ENCODE peak calls at places on chromosomes 13 and 19, in four cellular contexts. One of them, this sample, is unnamed.

GRCh38 chr19:4025317-4025716 is 17.8 kb downstream of the PIAS4 start:
- DNase-seq in heart left ventricle: no peak
- DNase-seq in esophagus squamous epithelium: no peak
- DNase-seq in tibial nerve: no peak
- DNase-seq in this sample: no peak

GRCh38 chr13:44382635-44383145 is 9.1 kb downstream of the SERP2 start:
- DNase-seq in heart left ventricle: no peak
- DNase-seq in tibial nerve: no peak
- DNase-seq in esophagus squamous epithelium: no peak
- DNase-seq in this sample: no peak

GRCh38 chr13:97879646-97880297 is 73.7 kb upstream of the IPO5 start:
- DNase-seq in esophagus squamous epithelium: no peak
- DNase-seq in tibial nerve: no peak
- DNase-seq in heart left ventricle: no peak
- DNase-seq in this sample: no peak

GRCh38 chr13:24264976-24265375 is 44.4 kb upstream of the C1QTNF9 start:
- DNase-seq in tibial nerve: no peak
- DNase-seq in heart left ventricle: no peak
- DNase-seq in esophagus squamous epithelium: no peak
- DNase-seq in this sample: no peak

GRCh38 chr19:3250675-3251074 is 26.2 kb downstream of the CELF5 start:
- DNase-seq in tibial nerve: no peak
- DNase-seq in heart left ventricle: no peak
- DNase-seq in esophagus squamous epithelium: no peak
- DNase-seq in this sample: no peak

GRCh38 chr13:32846020-32846451 is 170.2 kb upstream of the KL start:
- DNase-seq in heart left ventricle: no peak
- DNase-seq in tibial nerve: no peak
- DNase-seq in esophagus squamous epithelium: no peak
- DNase-seq in this sample: no peak

GRCh38 chr19:38034153-38034835 is 127.3 kb downstream of the SIPA1L3 start:
- DNase-seq in tibial nerve: no peak
- DNase-seq in esophagus squamous epithelium: no peak
- DNase-seq in heart left ventricle: no peak
- DNase-seq in this sample: no peak

GRCh38 chr13:67283602-67284001 is 53.5 kb upstream of the PCDH9 start:
- DNase-seq in tibial nerve: no peak
- DNase-seq in esophagus squamous epithelium: no peak
- DNase-seq in heart left ventricle: no peak
- DNase-seq in this sample: no peak

GRCh38 chr13:103067751-103068563 is 1.7 kb upstream of the SLC10A2 start:
- DNase-seq in tibial nerve: no peak
- DNase-seq in heart left ventricle: no peak
- DNase-seq in esophagus squamous epithelium: no peak
- DNase-seq in this sample: no peak

GRCh38 chr13:48930933-48931332 is 44.8 kb upstream of the FNDC3A start:
- DNase-seq in esophagus squamous epithelium: no peak
- DNase-seq in tibial nerve: no peak
- DNase-seq in heart left ventricle: no peak
- DNase-seq in this sample: no peak

GRCh38 chr19:58511353-58512208 is at the start of gene SLC27A5:
- DNase-seq in tibial nerve: no peak
- DNase-seq in esophagus squamous epithelium: no peak
- DNase-seq in heart left ventricle: no peak
- DNase-seq in this sample: no peak
- TF ChIP-seq CTCF in tibial nerve: no peak
- TF ChIP-seq CTCF in esophagus squamous epithelium: no peak
- TF ChIP-seq CTCF in heart left ventricle: no peak
- TF ChIP-seq CTCF in this sample: no peak

GRCh38 chr13:29597246-29597645 is 1.8 kb upstream of the SLC7A1 start:
- DNase-seq in tibial nerve: no peak
- DNase-seq in esophagus squamous epithelium: no peak
- DNase-seq in heart left ventricle: no peak
- DNase-seq in this sample: no peak
- TF ChIP-seq POLR2A in tibial nerve: no peak
- TF ChIP-seq POLR2A in esophagus squamous epithelium: no peak
- TF ChIP-seq POLR2A in heart left ventricle: no peak
- TF ChIP-seq POLR2A in this sample: no peak

DNA sequence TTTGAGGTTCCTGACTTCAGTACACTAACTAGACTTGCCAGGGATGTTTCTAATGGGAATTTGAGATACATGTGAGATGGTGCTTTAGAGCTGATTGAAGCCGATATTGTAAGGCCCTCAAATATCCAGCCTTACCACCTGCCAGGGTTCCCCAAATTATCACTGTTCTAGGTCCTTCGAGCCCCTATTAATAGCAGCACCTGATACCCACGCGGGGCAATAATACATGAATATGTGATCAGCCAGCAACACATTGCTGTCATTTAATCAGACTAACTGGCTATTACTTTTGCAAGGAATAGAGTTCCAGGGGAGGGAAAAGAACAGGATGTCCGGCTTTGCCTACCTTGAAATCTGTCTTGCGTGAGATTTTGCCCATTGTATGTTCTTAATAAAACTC is 5.1 kb downstream of the RGCC start:
- DNase-seq in esophagus squamous epithelium: no peak
- DNase-seq in heart left ventricle: no peak
- DNase-seq in tibial nerve: no peak
- DNase-seq in this sample: no peak
- H3K4me3 ChIP-seq in esophagus squamous epithelium: no peak
- H3K4me3 ChIP-seq in heart left ventricle: peak
- H3K4me3 ChIP-seq in tibial nerve: peak
- H3K4me3 ChIP-seq in this sample: no peak

GRCh38 chr19:49851456-49852259 is 699 bp downstream of the PTOV1 start:
- DNase-seq in heart left ventricle: no peak
- DNase-seq in tibial nerve: no peak
- DNase-seq in esophagus squamous epithelium: no peak
- DNase-seq in this sample: no peak
- TF ChIP-seq CTCF in heart left ventricle: no peak
- TF ChIP-seq CTCF in tibial nerve: no peak
- TF ChIP-seq CTCF in esophagus squamous epithelium: no peak
- TF ChIP-seq CTCF in this sample: no peak

GRCh38 chr19:41880329-41880708 is 2.7 kb upstream of the ARHGEF1 start:
- DNase-seq in tibial nerve: no peak
- DNase-seq in esophagus squamous epithelium: no peak
- DNase-seq in heart left ventricle: no peak
- DNase-seq in this sample: no peak

GRCh38 chr19:41883821-41884733 is 1.1 kb downstream of the ARHGEF1 start:
- DNase-seq in tibial nerve: peak
- DNase-seq in esophagus squamous epithelium: peak
- DNase-seq in heart left ventricle: peak
- DNase-seq in this sample: peak

GRCh38 chr19:41879670-41880328 is 2.7 kb downstream of the CD79A start:
- DNase-seq in esophagus squamous epithelium: no peak
- DNase-seq in tibial nerve: no peak
- DNase-seq in heart left ventricle: no peak
- DNase-seq in this sample: no peak

GRCh38 chr19:41883463-41883820 is 458 bp downstream of the ARHGEF1 start:
- DNase-seq in heart left ventricle: no peak
- DNase-seq in esophagus squamous epithelium: no peak
- DNase-seq in tibial nerve: no peak
- DNase-seq in this sample: no peak

GRCh38 chr19:41882568-41883462 is at the start of gene ARHGEF1:
- DNase-seq in esophagus squamous epithelium: no peak
- DNase-seq in heart left ventricle: peak
- DNase-seq in tibial nerve: no peak
- DNase-seq in this sample: no peak
- TF ChIP-seq POLR2A in esophagus squamous epithelium: peak
- TF ChIP-seq POLR2A in heart left ventricle: peak
- TF ChIP-seq POLR2A in tibial nerve: no peak
- TF ChIP-seq POLR2A in this sample: no peak

DNA sequence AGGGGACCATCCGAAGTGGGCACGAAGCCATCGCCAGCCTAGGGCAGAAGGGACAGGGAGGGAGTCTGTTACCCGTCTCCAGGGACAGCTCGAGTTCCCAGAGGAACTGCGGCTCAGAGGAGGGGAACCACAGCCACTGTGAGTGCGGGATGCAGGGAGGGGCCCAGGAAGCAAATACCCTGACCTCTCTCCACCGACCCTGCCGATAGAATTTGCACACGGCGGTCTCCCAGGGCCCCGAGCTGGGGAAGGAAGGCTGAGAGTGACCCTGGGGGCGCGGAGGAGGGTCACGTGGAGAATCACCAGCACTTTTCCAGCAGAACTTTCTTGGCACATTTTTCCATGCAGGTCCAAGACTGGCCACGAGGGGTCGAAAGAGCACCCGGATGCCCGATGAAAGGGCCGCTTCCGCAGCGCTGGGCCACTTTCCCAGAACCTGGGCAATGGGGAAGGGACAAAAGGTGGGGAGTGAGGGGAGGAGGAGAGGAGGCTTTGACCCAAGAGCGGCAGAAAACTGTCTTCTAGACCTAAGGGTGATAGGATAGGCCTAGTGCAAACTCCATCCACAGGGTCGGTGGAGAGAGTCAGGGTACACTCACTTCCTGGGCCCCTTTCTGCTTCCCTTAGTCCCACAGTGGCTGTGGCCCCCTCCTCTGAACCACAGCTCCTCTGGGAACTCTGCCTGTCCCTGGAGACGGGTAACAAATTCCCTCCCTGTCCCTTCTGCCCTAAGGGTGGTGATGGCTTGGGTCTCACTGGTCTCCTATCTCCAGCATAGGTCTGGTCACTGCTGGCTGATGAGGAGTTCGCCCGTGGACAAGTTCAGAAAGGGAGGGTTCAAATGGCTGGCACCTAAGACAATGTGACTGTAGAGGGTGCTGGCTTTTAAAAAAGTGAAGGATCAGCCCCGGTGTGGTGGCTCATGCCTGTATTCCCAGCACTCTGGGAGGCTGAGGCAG is 5.3 kb upstream of the GPR4 start:
- DNase-seq in esophagus squamous epithelium: no peak
- DNase-seq in heart left ventricle: peak
- DNase-seq in tibial nerve: peak
- DNase-seq in this sample: peak
- H3K4me3 ChIP-seq in esophagus squamous epithelium: peak
- H3K4me3 ChIP-seq in heart left ventricle: peak
- H3K4me3 ChIP-seq in tibial nerve: peak
- H3K4me3 ChIP-seq in this sample: peak